ENCODE peak calls at places on chromosomes 2 and 18, in seven cellular contexts. One of them, this sample, is unnamed.
A peak's percentile ranks its signal among the peaks of the same experiment; 100 is the strongest.

GRCh38 chr2:9763356-9764152 is 79.7 kb upstream of the TAF1B start:
- DNase-seq in Kasumi-1: no peak
- DNase-seq in NCI-H446 treated with DMSO at 0.1 percent for 48 hours: no peak
- DNase-seq in stimulated activated CD4-positive, alpha-beta T cell treated with anti-CD3 and anti-CD28 coated beads, Interleukin-2, amount 100 ng/mL, for 48 hours: no peak
- DNase-seq in CD4-positive, alpha-beta T cell: no peak
- DNase-seq in endothelial cell of umbilical vein: no peak
- DNase-seq in coronary artery: no peak
- DNase-seq in this sample: no peak

GRCh38 chr18:78898066-78898465 is 81.6 kb upstream of the SALL3 start:
- DNase-seq in stimulated activated CD4-positive, alpha-beta T cell treated with anti-CD3 and anti-CD28 coated beads, Interleukin-2, amount 100 ng/mL, for 48 hours: no peak
- DNase-seq in coronary artery: peak; percentile 29
- DNase-seq in NCI-H446 treated with DMSO at 0.1 percent for 48 hours: no peak
- DNase-seq in endothelial cell of umbilical vein: no peak
- DNase-seq in CD4-positive, alpha-beta T cell: no peak
- DNase-seq in Kasumi-1: no peak
- DNase-seq in this sample: no peak

GRCh38 chr2:121185571-121186074 is 99.4 kb downstream of the TFCP2L1 start:
- DNase-seq in NCI-H446 treated with DMSO at 0.1 percent for 48 hours: no peak
- DNase-seq in stimulated activated CD4-positive, alpha-beta T cell treated with anti-CD3 and anti-CD28 coated beads, Interleukin-2, amount 100 ng/mL, for 48 hours: no peak
- DNase-seq in coronary artery: peak; percentile 62
- DNase-seq in CD4-positive, alpha-beta T cell: no peak
- DNase-seq in endothelial cell of umbilical vein: no peak
- DNase-seq in Kasumi-1: no peak
- DNase-seq in this sample: no peak

GRCh38 chr2:217653240-217653639 is 349.6 kb downstream of the TNS1 start:
- DNase-seq in stimulated activated CD4-positive, alpha-beta T cell treated with anti-CD3 and anti-CD28 coated beads, Interleukin-2, amount 100 ng/mL, for 48 hours: no peak
- DNase-seq in Kasumi-1: no peak
- DNase-seq in NCI-H446 treated with DMSO at 0.1 percent for 48 hours: no peak
- DNase-seq in coronary artery: peak; percentile 91
- DNase-seq in endothelial cell of umbilical vein: peak; percentile 6
- DNase-seq in CD4-positive, alpha-beta T cell: no peak
- DNase-seq in this sample: no peak

GRCh38 chr2:240731327-240731626 is 39.6 kb downstream of the AQP12A start:
- DNase-seq in CD4-positive, alpha-beta T cell: no peak
- DNase-seq in endothelial cell of umbilical vein: no peak
- DNase-seq in stimulated activated CD4-positive, alpha-beta T cell treated with anti-CD3 and anti-CD28 coated beads, Interleukin-2, amount 100 ng/mL, for 48 hours: no peak
- DNase-seq in Kasumi-1: no peak
- DNase-seq in coronary artery: no peak
- DNase-seq in NCI-H446 treated with DMSO at 0.1 percent for 48 hours: no peak
- DNase-seq in this sample: no peak

GRCh38 chr2:123453046-123453445 is 572.0 kb upstream of the CNTNAP5 start:
- DNase-seq in Kasumi-1: no peak
- DNase-seq in endothelial cell of umbilical vein: no peak
- DNase-seq in CD4-positive, alpha-beta T cell: no peak
- DNase-seq in NCI-H446 treated with DMSO at 0.1 percent for 48 hours: peak; percentile 64
- DNase-seq in stimulated activated CD4-positive, alpha-beta T cell treated with anti-CD3 and anti-CD28 coated beads, Interleukin-2, amount 100 ng/mL, for 48 hours: no peak
- DNase-seq in coronary artery: no peak
- DNase-seq in this sample: no peak

GRCh38 chr18:77004555-77005380 is 127.8 kb downstream of the MBP start:
- DNase-seq in Kasumi-1: peak; percentile 66
- DNase-seq in CD4-positive, alpha-beta T cell: no peak
- DNase-seq in coronary artery: no peak
- DNase-seq in stimulated activated CD4-positive, alpha-beta T cell treated with anti-CD3 and anti-CD28 coated beads, Interleukin-2, amount 100 ng/mL, for 48 hours: no peak
- DNase-seq in endothelial cell of umbilical vein: no peak
- DNase-seq in NCI-H446 treated with DMSO at 0.1 percent for 48 hours: no peak
- DNase-seq in this sample: no peak

GRCh38 chr2:96867756-96868554 is 1.9 kb downstream of the SEMA4C start:
- DNase-seq in stimulated activated CD4-positive, alpha-beta T cell treated with anti-CD3 and anti-CD28 coated beads, Interleukin-2, amount 100 ng/mL, for 48 hours: no peak
- DNase-seq in endothelial cell of umbilical vein: no peak
- DNase-seq in NCI-H446 treated with DMSO at 0.1 percent for 48 hours: no peak
- DNase-seq in CD4-positive, alpha-beta T cell: no peak
- DNase-seq in coronary artery: no peak
- DNase-seq in Kasumi-1: no peak
- DNase-seq in this sample: no peak